ENCODE peak calls at places on chromosomes 6 and 20, in five cellular contexts. Q, J, C, T and U are unnamed samples.

GRCh38 chr6:45922728-45923351 is 92.8 kb downstream of the CLIC5 start:
- DNase-seq in J (peak), T (peak), Q (peak), C (peak), U (peak)

GRCh38 chr6:5672581-5673011 is 334.1 kb downstream of the NRN1 start:
- DNase-seq in Q (peak), T (peak), J (peak), C (peak), U (no peak)

GRCh38 chr20:61760321-61761112 is 305.2 kb downstream of the TAF4 start:
- DNase-seq in Q (no peak), T (no peak), J (no peak), C (no peak), U (no peak)

GRCh38 chr6:150478651-150479498 is 110.1 kb downstream of the IYD start:
- DNase-seq in J (no peak), T (no peak), C (no peak), Q (no peak), U (no peak)

GRCh38 chr6:85468326-85468725 is 18.4 kb downstream of the NT5E start:
- DNase-seq in J (no peak), Q (no peak), T (peak), C (peak), U (no peak)

GRCh38 chr6:14026831-14027539 is 90.6 kb upstream of the CD83 start:
- DNase-seq in C (no peak), T (no peak), Q (no peak), J (no peak), U (no peak)

GRCh38 chr6:105815657-105816555 is 270.2 kb upstream of the PRDM1 start:
- DNase-seq in Q (no peak), C (no peak), J (no peak), T (no peak), U (no peak)

GRCh38 chr6:26223677-26224546 is 136.7 kb downstream of the HFE start:
- DNase-seq in C (peak), J (no peak), Q (peak), T (peak), U (peak)

GRCh38 chr20:19631410-19631809 is 126.6 kb upstream of the RIN2 start:
- DNase-seq in C (no peak), J (no peak), T (no peak), Q (no peak), U (no peak)

GRCh38 chr20:4064118-4064962 is 49.0 kb upstream of the RNF24 start:
- DNase-seq in J (peak), C (peak), T (peak), Q (peak), U (peak)

GRCh38 chr6:96721227-96721626 is 116.0 kb downstream of the GPR63 start:
- DNase-seq in C (no peak), Q (peak), J (no peak), T (no peak), U (no peak)

GRCh38 chr6:168247456-168248147 is 72.0 kb downstream of the DACT2 start:
- DNase-seq in J (no peak), C (no peak), T (no peak), Q (no peak), U (no peak)

GRCh38 chr6:144340541-144341371 is 55.6 kb downstream of the UTRN start:
- DNase-seq in J (no peak), Q (peak), T (no peak), C (no peak), U (no peak)

GRCh38 chr20:1979116-1979778 is 14.6 kb downstream of the PDYN start:
- DNase-seq in J (no peak), Q (no peak), C (no peak), T (no peak), U (no peak)

GRCh38 chr6:139027620-139028182 is 844 bp upstream of the ABRACL start:
- DNase-seq in Q (peak), C (peak), T (peak), J (no peak), U (no peak)

GRCh38 chr20:32130965-32131364 is 21.5 kb downstream of the TM9SF4 start:
- DNase-seq in J (no peak), Q (no peak), C (no peak), T (no peak), U (no peak)

GRCh38 chr6:34424200-34425131 is 1.4 kb downstream of the RPS10 start:
- DNase-seq in Q (no peak), C (no peak), T (no peak), J (no peak), U (no peak)

GRCh38 chr20:35108921-35109320 is 16.3 kb upstream of the TRPC4AP start:
- DNase-seq in T (no peak), J (no peak), Q (peak), C (no peak), U (no peak)

GRCh38 chr20:58019850-58020625 is 208.4 kb downstream of the ANKRD60 start:
- DNase-seq in T (peak), Q (no peak), C (no peak), J (no peak), U (no peak)

GRCh38 chr6:80163754-80164187 is 57.3 kb downstream of the BCKDHB start:
- DNase-seq in J (no peak), T (no peak), C (peak), Q (peak), U (no peak)

GRCh38 chr20:30513050-30513628 is 744.3 kb upstream of the DEFB115 start:
- DNase-seq in Q (no peak), J (no peak), C (no peak), T (no peak), U (no peak)

GRCh38 chr6:75282706-75283105 is 1.9 kb downstream of the TMEM30A start:
- DNase-seq in C (no peak), T (no peak), J (no peak), Q (no peak), U (no peak)

GRCh38 chr6:24933868-24934401 is 1.8 kb downstream of the RIPOR2 start:
- DNase-seq in Q (peak), T (peak), J (no peak), C (no peak), U (no peak)

GRCh38 chr20:53654932-53655674 is 61.5 kb upstream of the ZNF217 start:
- DNase-seq in T (no peak), C (no peak), J (no peak), Q (no peak), U (peak)

GRCh38 chr6:132763269-132763668 is 5.6 kb upstream of the VNN2 start:
- DNase-seq in Q (no peak), J (no peak), C (no peak), T (no peak), U (no peak)

GRCh38 chr20:18506744-18507143 is 996 bp upstream of the SEC23B start:
- DNase-seq in T (no peak), C (no peak), J (no peak), Q (no peak), U (no peak)

GRCh38 chr6:131270534-131270933 is 135.3 kb downstream of the AKAP7 start:
- DNase-seq in J (no peak), T (no peak), C (no peak), Q (no peak), U (no peak)

GRCh38 chr20:43508604-43509040 is 1.1 kb downstream of the L3MBTL1 start:
- DNase-seq in J (no peak), C (no peak), T (peak), Q (no peak), U (no peak)
- TF ChIP-seq CTCF in J (no peak), C (no peak), T (peak), Q (no peak), U (no peak)

GRCh38 chr20:7136886-7137285 is 369.4 kb downstream of the BMP2 start:
- DNase-seq in Q (no peak), J (no peak), C (no peak), T (no peak), U (no peak)

DNA sequence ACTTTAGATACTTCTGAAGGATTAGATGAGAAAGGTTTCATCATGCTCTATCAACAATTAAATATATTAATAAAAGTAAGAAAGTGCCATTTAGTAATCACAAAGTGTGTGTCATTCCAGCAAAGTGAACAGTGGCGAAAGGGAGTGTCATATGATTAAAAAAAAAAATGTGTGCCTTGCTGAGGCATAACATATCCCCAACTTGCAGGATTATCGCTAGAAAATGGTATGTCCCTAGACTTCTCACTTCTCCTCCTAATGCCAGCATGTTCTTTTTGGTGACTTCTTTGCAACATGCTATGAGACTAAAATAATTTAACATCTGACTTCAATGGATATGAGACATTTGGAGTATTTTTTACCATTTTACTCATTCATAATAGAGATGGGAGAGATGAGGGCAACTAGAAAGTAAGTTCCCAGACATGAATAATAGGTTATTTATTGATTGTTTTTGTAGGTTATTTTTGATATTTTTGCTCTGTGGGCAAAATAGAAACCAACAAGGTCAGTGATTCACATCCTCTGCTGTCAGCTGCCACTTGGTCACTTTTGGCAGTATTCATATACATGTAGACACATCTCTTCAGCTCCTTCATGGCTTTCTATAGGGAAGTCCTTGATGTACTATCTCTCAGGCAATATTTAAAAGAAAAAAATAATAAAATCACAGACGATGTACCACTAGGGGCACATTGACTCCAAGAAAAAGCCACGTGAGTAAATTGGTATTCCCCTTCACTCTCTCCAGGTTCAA is 370.1 kb downstream of the BMP2 start:
- DNase-seq in T (no peak), J (no peak), Q (no peak), C (no peak), U (no peak)
- TF ChIP-seq CTCF in T (no peak), J (no peak), Q (no peak), C (no peak), U (no peak)

DNA sequence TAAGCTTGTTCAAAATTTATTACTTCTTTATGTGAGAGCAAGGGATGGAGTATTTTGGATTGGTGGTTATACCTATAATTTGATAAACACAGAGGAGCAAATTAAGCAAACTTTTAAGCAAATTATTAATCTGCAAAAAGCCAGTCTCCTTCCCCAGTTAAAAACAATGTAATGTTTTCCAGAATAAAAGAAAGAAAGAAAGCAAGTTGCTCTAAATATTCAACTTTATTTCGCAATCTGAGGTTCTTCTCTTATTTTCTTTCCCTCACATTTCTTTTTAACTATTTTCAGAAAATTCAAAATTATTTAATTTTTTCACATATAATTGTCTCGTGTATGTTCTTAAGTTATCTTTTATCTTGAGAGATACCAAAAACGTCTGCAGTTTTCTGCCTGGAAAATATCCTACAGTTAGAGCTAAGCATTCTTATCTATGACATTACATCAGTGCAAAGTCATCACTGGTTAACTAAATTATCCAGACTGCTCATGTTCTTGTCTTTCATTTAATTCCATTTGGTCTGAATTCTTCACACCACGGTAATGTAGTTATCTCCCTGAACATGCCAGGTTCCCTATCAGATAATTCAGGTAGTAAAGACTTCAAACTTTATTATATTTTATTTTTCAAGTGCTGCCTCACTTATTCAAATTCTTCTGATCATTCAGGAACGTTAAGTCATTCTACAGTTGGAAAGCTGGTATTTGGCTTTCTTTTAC is 3.3 kb upstream of the CNKSR3 start:
- DNase-seq in T (no peak), J (no peak), C (no peak), Q (no peak), U (no peak)
- TF ChIP-seq CTCF in T (no peak), J (no peak), C (no peak), Q (no peak), U (no peak)

GRCh38 chr6:10415593-10416480 is 963 bp upstream of the TFAP2A start:
- DNase-seq in Q (peak), J (no peak), T (no peak), C (no peak), U (no peak)

GRCh38 chr6:10412165-10412947 is 2.5 kb downstream of the TFAP2A start:
- DNase-seq in T (peak), J (no peak), C (peak), Q (peak), U (peak)

GRCh38 chr6:10414766-10415592 is at the start of gene TFAP2A:
- DNase-seq in C (peak), Q (peak), J (no peak), T (peak), U (no peak)

GRCh38 chr6:10412948-10413849 is 1.7 kb downstream of the TFAP2A start:
- DNase-seq in Q (peak), C (peak), J (no peak), T (peak), U (no peak)

GRCh38 chr6:10413850-10414765 is 766 bp downstream of the TFAP2A start:
- DNase-seq in T (peak), C (peak), Q (peak), J (no peak), U (no peak)
- TF ChIP-seq CTCF in T (peak), C (peak), Q (peak), J (no peak), U (no peak)

DNA sequence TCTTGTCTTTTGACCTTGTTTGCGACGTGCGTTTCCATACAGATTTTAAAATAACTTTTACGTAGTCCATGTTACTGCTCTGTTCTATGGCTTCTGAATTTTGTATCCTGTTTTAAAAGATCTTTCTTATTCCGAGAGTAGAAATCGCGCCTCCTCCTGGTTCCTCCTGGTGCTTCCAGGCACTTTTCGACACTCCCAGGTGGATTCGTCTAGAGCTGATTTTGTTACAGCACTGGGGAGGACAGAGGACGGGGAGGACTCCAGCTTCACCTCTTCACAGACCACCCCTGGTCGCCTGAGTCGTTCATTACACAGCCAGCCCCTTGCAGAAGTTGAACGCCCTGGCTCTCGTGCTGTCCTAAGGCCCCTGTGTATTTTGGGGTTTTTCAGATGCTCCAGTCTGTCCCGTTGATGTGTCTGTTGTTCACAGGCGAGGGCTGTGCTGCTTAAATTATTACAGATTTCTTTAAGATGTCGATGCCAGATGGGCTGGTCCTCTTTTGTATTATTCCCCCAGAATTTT is 30.4 kb downstream of the COL20A1 start:
- DNase-seq in Q (no peak), J (no peak), T (no peak), C (no peak), U (no peak)
- TF ChIP-seq CTCF in Q (no peak), J (no peak), T (peak), C (no peak), U (no peak)

GRCh38 chr6:158939255-158940170 is 60.5 kb downstream of the RSPH3 start:
- DNase-seq in Q (no peak), C (no peak), T (peak), J (no peak), U (no peak)
- TF ChIP-seq CTCF in Q (no peak), C (no peak), T (no peak), J (no peak), U (no peak)